ENCODE peak calls at places on chromosomes 11 and 22, in nine cellular contexts. Z is lower leg skin, A is G401, V is ecto neural progenitor cell, M is EH, F is trophoblast cell, G is fibroblast of gingiva, W is fibroblast of lung, S is AG09309. Q is an unnamed sample.

GRCh38 chr11:77101043-77101537 is 1.6 kb upstream of the OMP start:
- DNase-seq in Z (no peak), A (no peak), V (no peak), M (peak), F (peak), G (no peak), W (no peak), S (no peak), Q (peak)

GRCh38 chr11:111334495-111335123 is 36.3 kb downstream of the POU2AF3 start:
- DNase-seq in Z (no peak), A (no peak), V (no peak), M (no peak), F (no peak), G (no peak), W (peak), S (no peak), Q (peak)

GRCh38 chr11:12864316-12865156 is 144.6 kb upstream of the RASSF10 start:
- DNase-seq in Z (no peak), A (peak), V (peak), M (peak), F (peak), G (peak), W (peak), S (peak), Q (peak)

GRCh38 chr22:32847067-32847491 is 45.6 kb downstream of the TIMP3 start:
- DNase-seq in Z (peak), A (no peak), V (no peak), M (no peak), F (no peak), G (no peak), W (peak), S (no peak), Q (no peak)

GRCh38 chr11:83249972-83250593 is 36.1 kb downstream of the CCDC90B start:
- DNase-seq in Z (no peak), A (peak), V (no peak), M (peak), F (peak), G (peak), W (peak), S (no peak), Q (peak)

GRCh38 chr22:27880778-27881394 is 38.2 kb downstream of the PITPNB start:
- DNase-seq in Z (peak), A (peak), V (no peak), M (peak), F (peak), G (peak), W (peak), S (peak), Q (peak)

GRCh38 chr22:49826603-49827306 is 918 bp downstream of the BRD1 start:
- DNase-seq in Z (no peak), A (peak), V (no peak), M (peak), F (peak), G (peak), W (peak), S (no peak), Q (peak)

GRCh38 chr22:46110215-46110614 is 40.1 kb upstream of the PPARA start:
- DNase-seq in Z (no peak), A (peak), V (no peak), M (peak), F (peak), G (peak), W (peak), S (no peak), Q (peak)